ENCODE peak calls at places on chromosome 11, in five cellular contexts. W, K, P, U and T are unnamed samples.
A peak's percentile ranks its signal among the peaks of the same experiment; 100 is the strongest.

GRCh38 chr11:96229354-96229973 is 113.5 kb downstream of the MAML2 start:
- DNase-seq in W (no peak), K (no peak), P (no peak), U (no peak), T (peak; percentile 37)

GRCh38 chr11:93169950-93170561 is 27.7 kb downstream of the SLC36A4 start:
- DNase-seq in W (peak; percentile 8), K (no peak), P (no peak), U (no peak), T (no peak)

GRCh38 chr11:47566166-47566546 is 757 bp downstream of the PTPMT1 start:
- DNase-seq in W (no peak), K (no peak), P (no peak), U (no peak), T (no peak)

GRCh38 chr11:129804012-129804411 is 11.6 kb upstream of the TMEM45B start:
- DNase-seq in W (no peak), K (no peak), P (no peak), U (no peak), T (no peak)

GRCh38 chr11:118437046-118437735 is 899 bp downstream of the KMT2A start:
- DNase-seq in W (no peak), K (peak; percentile 27), P (no peak), U (no peak), T (no peak)

GRCh38 chr11:60785806-60786361 is 751 bp downstream of the MS4A10 start:
- DNase-seq in W (peak; percentile 22), K (no peak), P (no peak), U (no peak), T (no peak)

GRCh38 chr11:87352759-87353707 is 315.3 kb downstream of the TMEM135 start:
- DNase-seq in W (peak; percentile 10), K (peak; percentile 79), P (peak; percentile 93), U (no peak), T (peak; percentile 65)

GRCh38 chr11:72179049-72179803 is 12.7 kb upstream of the FOLR1 start:
- DNase-seq in W (no peak), K (no peak), P (no peak), U (no peak), T (no peak)

GRCh38 chr11:11931461-11932055 is 76.9 kb downstream of the DKK3 start:
- DNase-seq in W (peak; percentile 37), K (no peak), P (no peak), U (no peak), T (peak; percentile 32)

GRCh38 chr11:101686514-101686913 is 102.7 kb upstream of the TRPC6 start:
- DNase-seq in W (peak; percentile 23), K (no peak), P (no peak), U (no peak), T (no peak)

GRCh38 chr11:68120212-68121066 is 749 bp downstream of the CHKA start:
- DNase-seq in W (no peak), K (peak; percentile 17), P (peak; percentile 81), U (no peak), T (no peak)

GRCh38 chr11:9820260-9820659 is 156.4 kb downstream of the SWAP70 start:
- DNase-seq in W (no peak), K (no peak), P (no peak), U (no peak), T (no peak)

GRCh38 chr11:95076416-95076815 is 9.7 kb downstream of the SRSF8 start:
- DNase-seq in W (peak; percentile 70), K (no peak), P (no peak), U (no peak), T (peak; percentile 48)

GRCh38 chr11:59776210-59777066 is 21.3 kb downstream of the STX3 start:
- DNase-seq in W (peak; percentile 70), K (no peak), P (no peak), U (no peak), T (no peak)

GRCh38 chr11:106473089-106473722 is 395.7 kb downstream of the AASDHPPT start:
- DNase-seq in W (no peak), K (no peak), P (no peak), U (no peak), T (no peak)

GRCh38 chr11:130786987-130787688 is 129.1 kb downstream of the SNX19 start:
- DNase-seq in W (no peak), K (no peak), P (no peak), U (no peak), T (no peak)